ENCODE peak calls at places on chromosomes 4 and X, in eight cellular contexts. P is NCI-H2171; A is AG08396; Z is NCI-H2081; L is amygdala; G is ecto neural progenitor cell; J is activated T-helper 1 cell treated with anti-CD3 and anti-CD28 coated beads, Interleukin-2, amount 50 U/mL, for 16 hours; V is activated T-cell treated with anti-CD3 and anti-CD28 coated beads for 48 hours. Q is an unnamed sample.

GRCh38 chrX:20515841-20516461 is 249.2 kb upstream of the RPS6KA3 start:
- DNase-seq in P (no peak), V (no peak), Z (no peak), J (no peak), G (no peak), A (peak), L (no peak), Q (no peak)

GRCh38 chr4:74715731-74716435 is 78.4 kb downstream of the BTC start:
- DNase-seq in Z (no peak), J (no peak), P (no peak), L (no peak), G (no peak), V (no peak), A (no peak), Q (no peak)

GRCh38 chr4:153365003-153365402 is 20.5 kb downstream of the MND1 start:
- DNase-seq in L (no peak), Z (no peak), P (no peak), V (no peak), J (no peak), A (no peak), G (no peak), Q (no peak)

GRCh38 chr4:151887151-151887815 is 126.5 kb upstream of the GATB start:
- DNase-seq in J (no peak), V (no peak), P (no peak), Z (no peak), L (no peak), A (peak), G (no peak), Q (no peak)

GRCh38 chrX:130778773-130779172 is 124.2 kb downstream of the ENOX2 start:
- DNase-seq in V (no peak), G (no peak), A (no peak), P (no peak), Z (no peak), L (no peak), J (no peak), Q (no peak)

GRCh38 chrX:48972214-48973164 is 845 bp upstream of the KCND1 start:
- DNase-seq in Z (peak), G (peak), V (no peak), J (no peak), P (no peak), A (peak), L (peak), Q (peak)

GRCh38 chrX:149540621-149541520 is at the start of gene EOLA1:
- DNase-seq in A (peak), L (peak), V (peak), Z (peak), G (no peak), P (peak), J (peak), Q (peak)

GRCh38 chr4:141814499-141814898 is 178.1 kb downstream of the IL15 start:
- DNase-seq in J (no peak), P (no peak), Z (no peak), L (no peak), G (no peak), A (no peak), V (no peak), Q (no peak)

GRCh38 chrX:134981910-134982309 is 8.9 kb upstream of the SMIM10 start:
- DNase-seq in J (no peak), A (no peak), Z (no peak), G (no peak), L (no peak), P (no peak), V (no peak), Q (no peak)

GRCh38 chrX:15214614-15215013 is 55.3 kb downstream of the ASB9 start:
- DNase-seq in A (no peak), V (no peak), G (no peak), P (no peak), L (no peak), Z (no peak), J (no peak), Q (no peak)

GRCh38 chr4:38072578-38072977 is 112.4 kb downstream of the PTTG2 start:
- DNase-seq in A (no peak), G (no peak), L (no peak), V (no peak), Z (no peak), P (no peak), J (no peak), Q (no peak)

GRCh38 chr4:22962186-22962786 is 269.5 kb downstream of the GBA3 start:
- DNase-seq in G (no peak), Z (peak), J (no peak), A (no peak), P (no peak), V (no peak), L (no peak), Q (no peak)

GRCh38 chr4:130080872-130081451 is 985.0 kb downstream of the C4orf33 start:
- DNase-seq in A (no peak), L (no peak), J (no peak), V (no peak), Z (no peak), G (no peak), P (no peak), Q (no peak)

GRCh38 chr4:110503588-110504435 is 27.9 kb downstream of the ENPEP start:
- DNase-seq in J (no peak), Z (no peak), L (no peak), G (no peak), A (no peak), P (no peak), V (no peak), Q (no peak)

GRCh38 chr4:77582716-77583115 is 22.9 kb upstream of the CXCL13 start:
- DNase-seq in A (no peak), J (no peak), G (no peak), P (no peak), V (no peak), Z (no peak), L (no peak), Q (no peak)

GRCh38 chrX:50168305-50168704 is 32.5 kb downstream of the AKAP4 start:
- DNase-seq in A (no peak), V (no peak), Z (no peak), P (no peak), L (no peak), G (no peak), J (no peak), Q (no peak)

GRCh38 chrX:88424541-88424940 is 322.5 kb upstream of the CPXCR1 start:
- DNase-seq in V (no peak), P (no peak), L (no peak), G (no peak), A (no peak), J (no peak), Z (no peak), Q (no peak)